ENCODE peak calls at places on chromosomes 12 and 14, in five cellular contexts. P is endothelial cell; G is stimulated activated CD4-positive, alpha-beta T cell treated with anti-CD3 and anti-CD28 coated beads, TNF-alpha, amount 100 ng/mL, for 1 hour; N is GM04504; O is adrenal gland. Q is an unnamed sample.

GRCh38 chr12:49041036-49041880 is 19.3 kb downstream of the KMT2D start:
- DNase-seq in N (no peak), O (no peak), G (no peak), P (no peak), Q (no peak)

GRCh38 chr12:77225373-77225772 is 160.0 kb upstream of the E2F7 start:
- DNase-seq in O (no peak), N (no peak), P (no peak), G (no peak), Q (no peak)

GRCh38 chr12:1083888-1084262 is 92.9 kb downstream of the ERC1 start:
- DNase-seq in N (peak), O (peak), G (no peak), P (no peak), Q (peak)

GRCh38 chr14:31827325-31827724 is 249.8 kb upstream of the ARHGAP5 start:
- DNase-seq in G (no peak), N (no peak), P (no peak), O (no peak), Q (no peak)

GRCh38 chr14:72737560-72737943 is 156.3 kb downstream of the DPF3 start:
- DNase-seq in P (no peak), N (no peak), G (no peak), O (no peak), Q (no peak)

GRCh38 chr14:56160058-56160457 is 41.8 kb downstream of the PELI2 start:
- DNase-seq in G (no peak), O (no peak), N (no peak), P (no peak), Q (no peak)

GRCh38 chr14:71665157-71665556 is 267.1 kb upstream of the RGS6 start:
- DNase-seq in G (no peak), O (no peak), P (no peak), N (peak), Q (no peak)

GRCh38 chr14:36901846-36902245 is 240.2 kb downstream of the PAX9 start:
- DNase-seq in O (no peak), N (no peak), P (no peak), G (no peak), Q (no peak)

GRCh38 chr12:40015360-40015759 is 90.5 kb downstream of the SLC2A13 start:
- DNase-seq in G (no peak), P (no peak), O (no peak), N (no peak), Q (no peak)

GRCh38 chr12:46771268-46771837 is 54.4 kb downstream of the SLC38A4 start:
- DNase-seq in G (no peak), O (no peak), P (no peak), N (no peak), Q (no peak)

GRCh38 chr12:120079352-120080042 is 37.1 kb downstream of the RAB35 start:
- DNase-seq in P (no peak), G (no peak), N (no peak), O (no peak), Q (no peak)

GRCh38 chr12:110546339-110546738 is 36.8 kb downstream of the PPTC7 start:
- DNase-seq in O (no peak), G (no peak), P (no peak), N (peak), Q (no peak)

GRCh38 chr14:53331247-53331646 is 178.1 kb upstream of the DDHD1 start:
- DNase-seq in P (no peak), N (peak), O (no peak), G (no peak), Q (no peak)

GRCh38 chr12:52264435-52264825 is 10.0 kb upstream of the KRT86 start:
- DNase-seq in G (no peak), N (no peak), P (no peak), O (no peak), Q (no peak)

GRCh38 chr14:104119700-104120251 is 18.6 kb upstream of the KIF26A start:
- DNase-seq in P (no peak), O (no peak), N (no peak), G (no peak), Q (no peak)

GRCh38 chr12:111405856-111406473 is at the start of gene SH2B3:
- DNase-seq in P (no peak), O (peak), G (no peak), N (no peak), Q (no peak)

GRCh38 chr12:2539938-2540337 is 254.8 kb upstream of the FKBP4 start:
- DNase-seq in G (no peak), P (no peak), N (no peak), O (peak), Q (no peak)

GRCh38 chr12:105740970-105741725 is 397.6 kb downstream of the NUAK1 start:
- DNase-seq in O (peak), G (no peak), P (no peak), N (peak), Q (peak)

GRCh38 chr14:46344327-46344937 is 307.1 kb downstream of the RPL10L start:
- DNase-seq in P (peak), O (no peak), G (no peak), N (peak), Q (peak)

GRCh38 chr12:85951823-85952222 is 77.7 kb downstream of the NTS start:
- DNase-seq in P (no peak), N (no peak), O (no peak), G (no peak), Q (no peak)

GRCh38 chr14:23528555-23528954 is 23.0 kb downstream of the ZFHX2 start:
- DNase-seq in N (no peak), O (no peak), P (no peak), G (no peak), Q (no peak)

GRCh38 chr12:18074001-18074400 is 16.0 kb downstream of the RERGL start:
- DNase-seq in P (no peak), N (no peak), G (no peak), O (no peak), Q (no peak)

GRCh38 chr12:102326987-102327386 is 129.4 kb upstream of the PMCH start:
- DNase-seq in P (no peak), G (no peak), N (no peak), O (no peak), Q (no peak)

GRCh38 chr12:113301811-113302210 is 33.1 kb downstream of the SLC8B1 start:
- DNase-seq in P (no peak), N (no peak), O (no peak), G (no peak), Q (no peak)

GRCh38 chr12:76422878-76423438 is 74.7 kb upstream of the BBS10 start:
- DNase-seq in O (no peak), P (no peak), N (no peak), G (no peak), Q (no peak)

GRCh38 chr12:60209933-60210332 is 614.1 kb downstream of the SLC16A7 start:
- DNase-seq in P (no peak), O (no peak), N (no peak), G (no peak), Q (no peak)

Q was measured in testis.